ENCODE peak calls at places on chromosomes 6 and 20, in seven cellular contexts. A, X, N, D, F, Q and P are unnamed samples.

GRCh38 chr20:34639755-34640222 is 37.1 kb downstream of the PIGU start:
- DNase-seq in F (no peak), N (no peak), D (no peak), Q (no peak), A (peak; percentile 84), X (no peak), P (no peak)

GRCh38 chr20:64119681-64120341 is 12.4 kb upstream of the NPBWR2 start:
- DNase-seq in Q (no peak), A (no peak), N (no peak), X (peak; percentile 60), D (no peak), F (no peak), P (no peak)

GRCh38 chr6:135465307-135465706 is 32.2 kb downstream of the AHI1 start:
- DNase-seq in A (no peak), D (no peak), Q (no peak), X (no peak), N (no peak), F (no peak), P (no peak)

GRCh38 chr6:35082046-35082732 is 59.0 kb downstream of the TCP11 start:
- DNase-seq in D (no peak), F (no peak), A (no peak), Q (no peak), X (peak; percentile 28), N (no peak), P (no peak)

GRCh38 chr20:23061713-23062561 is 12.5 kb upstream of the THBD start:
- DNase-seq in N (no peak), X (no peak), F (no peak), A (no peak), Q (no peak), D (no peak), P (peak; percentile 75)

GRCh38 chr6:116041934-116042333 is 18.8 kb downstream of the FRK start:
- DNase-seq in F (no peak), A (no peak), X (no peak), N (no peak), D (no peak), Q (no peak), P (no peak)

GRCh38 chr20:53586640-53587039 is 7.0 kb downstream of the ZNF217 start:
- DNase-seq in D (no peak), A (no peak), Q (no peak), F (no peak), N (no peak), X (no peak), P (no peak)

GRCh38 chr6:35072051-35072697 is 69.0 kb downstream of the TCP11 start:
- DNase-seq in X (no peak), Q (no peak), A (no peak), D (no peak), N (no peak), F (no peak), P (no peak)

GRCh38 chr6:20129290-20130088 is 82.8 kb downstream of the MBOAT1 start:
- DNase-seq in A (no peak), N (no peak), F (no peak), D (no peak), Q (no peak), X (no peak), P (no peak)

GRCh38 chr20:53949319-53949839 is 121.0 kb downstream of the BCAS1 start:
- DNase-seq in Q (peak; percentile 91), F (peak; percentile 57), X (peak; percentile 90), D (peak; percentile 72), N (no peak), A (no peak), P (peak; percentile 16)

GRCh38 chr20:59192533-59192896 is 28.9 kb downstream of the ZNF831 start:
- DNase-seq in A (no peak), D (no peak), Q (no peak), X (no peak), N (no peak), F (no peak), P (no peak)

GRCh38 chr20:54284928-54285704 is 77.2 kb downstream of the PFDN4 start:
- DNase-seq in F (no peak), A (no peak), N (no peak), Q (peak; percentile 72), D (no peak), X (no peak), P (no peak)

GRCh38 chr6:135266675-135267074 is 85.6 kb downstream of the MYB start:
- DNase-seq in A (peak; percentile 42), X (no peak), F (no peak), Q (no peak), N (no peak), D (no peak), P (no peak)

GRCh38 chr20:57794600-57795346 is 85.0 kb upstream of the PMEPA1 start:
- DNase-seq in N (no peak), X (no peak), D (no peak), Q (no peak), A (no peak), F (no peak), P (no peak)

GRCh38 chr6:109237082-109237985 is 142.0 kb downstream of the CEP57L1 start:
- DNase-seq in F (no peak), X (no peak), Q (peak; percentile 25), N (no peak), A (no peak), D (no peak), P (no peak)

GRCh38 chr6:142544199-142544838 is 242.5 kb downstream of the ADGRG6 start:
- DNase-seq in A (no peak), X (no peak), Q (peak; percentile 29), D (no peak), N (no peak), F (no peak), P (no peak)

GRCh38 chr6:170046786-170047626 is 243.9 kb downstream of the DLL1 start:
- DNase-seq in X (no peak), D (no peak), Q (no peak), F (no peak), A (no peak), N (peak; percentile 51), P (no peak)

GRCh38 chr6:39342692-39343460 is 20.4 kb upstream of the KCNK16 start:
- DNase-seq in F (no peak), X (no peak), N (no peak), Q (no peak), A (peak; percentile 38), D (no peak), P (no peak)

GRCh38 chr6:73631849-73632248 is 21.9 kb downstream of the SLC17A5 start:
- DNase-seq in D (no peak), Q (no peak), N (no peak), X (no peak), A (no peak), F (no peak), P (no peak)

GRCh38 chr6:138539882-138540281 is 40.6 kb upstream of the NHSL1 start:
- DNase-seq in F (no peak), D (no peak), N (no peak), Q (no peak), A (no peak), X (no peak), P (no peak)

GRCh38 chr6:78438135-78438534 is 429.2 kb upstream of the IRAK1BP1 start:
- DNase-seq in F (no peak), X (no peak), Q (no peak), A (no peak), N (no peak), D (no peak), P (no peak)

GRCh38 chr20:58054744-58055373 is 173.6 kb downstream of the ANKRD60 start:
- DNase-seq in Q (no peak), N (no peak), X (no peak), A (no peak), D (no peak), F (no peak), P (no peak)

GRCh38 chr6:126176266-126176665 is 163.6 kb upstream of the CENPW start:
- DNase-seq in D (no peak), F (no peak), A (peak; percentile 9), N (no peak), Q (no peak), X (no peak), P (peak; percentile 34)

GRCh38 chr20:58228484-58229197 is at the start of gene ANKRD60:
- DNase-seq in Q (peak; percentile 47), A (peak; percentile 31), X (peak; percentile 75), F (peak; percentile 37), N (no peak), D (peak; percentile 32), P (no peak)

GRCh38 chr6:10412948-10413849 is 1.7 kb downstream of the TFAP2A start:
- DNase-seq in D (no peak), Q (peak; percentile 23), X (no peak), A (peak; percentile 10), N (no peak), F (no peak), P (no peak)